ENCODE peak calls at places on chromosomes 5 and 9, in six cellular contexts. H, B, T, S, M and Z are unnamed samples. For H3K4me1, the result is how much of the 10 kb centered on the place peaks cover.

GRCh38 chr9:136786451-136786850 is 4.7 kb upstream of the TMEM141 start:
- DNase-seq in H (no peak), B (peak), T (no peak), S (no peak), M (no peak), Z (no peak)

GRCh38 chr5:157820593-157821252 is 38.2 kb downstream of the CLINT1 start:
- DNase-seq in H (no peak), B (peak), T (peak), S (no peak), M (peak), Z (no peak)

GRCh38 chr9:4547016-4547415 is 56.7 kb downstream of the SLC1A1 start:
- DNase-seq in H (no peak), B (no peak), T (no peak), S (no peak), M (peak), Z (no peak)

GRCh38 chr5:35938518-35939227 is at the start of gene CAPSL:
- DNase-seq in H (no peak), B (peak), T (peak), S (no peak), M (peak), Z (peak)

GRCh38 chr5:158753354-158753753 is 346.4 kb downstream of the EBF1 start:
- DNase-seq in H (no peak), B (no peak), T (no peak), S (no peak), M (no peak), Z (no peak)

GRCh38 chr5:163917741-163918140 is 412.3 kb downstream of the MAT2B start:
- DNase-seq in H (no peak), B (no peak), T (no peak), S (no peak), M (no peak), Z (no peak)

GRCh38 chr5:157608972-157609565 is 33.5 kb upstream of the ADAM19 start:
- DNase-seq in H (no peak), B (no peak), T (no peak), S (no peak), M (no peak), Z (no peak)

GRCh38 chr9:126170286-126170823 is 156.3 kb upstream of the MVB12B start:
- DNase-seq in H (no peak), B (no peak), T (no peak), S (no peak), M (no peak), Z (no peak)

GRCh38 chr9:27276182-27277030 is 20.5 kb downstream of the EQTN start:
- DNase-seq in H (no peak), B (peak), T (peak), S (no peak), M (peak), Z (peak)

GRCh38 chr5:90888511-90889324 is 330.1 kb downstream of the ADGRV1 start:
- DNase-seq in H (no peak), B (peak), T (no peak), S (no peak), M (no peak), Z (no peak)

GRCh38 chr9:36398745-36399144 is 1.3 kb downstream of the RNF38 start:
- DNase-seq in H (no peak), B (no peak), T (no peak), S (no peak), M (no peak), Z (no peak)

GRCh38 chr5:36694351-36694750 is 87.9 kb downstream of the SLC1A3 start:
- DNase-seq in H (no peak), B (no peak), T (no peak), S (no peak), M (no peak), Z (peak)

GRCh38 chr5:29321591-29321990 is 1871.9 kb upstream of the CDH6 start:
- DNase-seq in H (no peak), B (no peak), T (no peak), S (no peak), M (no peak), Z (no peak)

GRCh38 chr9:6024035-6024554 is 8.7 kb upstream of the RANBP6 start:
- DNase-seq in H (peak), B (no peak), T (peak), S (no peak), M (peak), Z (peak)

GRCh38 chr9:748861-749497 is 92.5 kb upstream of the DMRT1 start:
- DNase-seq in H (no peak), B (no peak), T (no peak), S (no peak), M (no peak), Z (no peak)

GRCh38 chr5:87541033-87541432 is 128.3 kb upstream of the CCNH start:
- DNase-seq in H (no peak), B (peak), T (peak), S (no peak), M (peak), Z (no peak)

GRCh38 chr9:130112244-130113151 is 58.8 kb downstream of the GPR107 start:
- DNase-seq in H (no peak), B (no peak), T (no peak), S (no peak), M (no peak), Z (no peak)

GRCh38 chr5:151212361-151212899 is 11.5 kb downstream of the CCDC69 start:
- DNase-seq in H (peak), B (no peak), T (no peak), S (no peak), M (no peak), Z (no peak)

GRCh38 chr9:95185931-95186330 is 131.6 kb downstream of the FANCC start:
- DNase-seq in H (no peak), B (no peak), T (no peak), S (no peak), M (no peak), Z (no peak)

GRCh38 chr5:77620404-77620803 is 18.1 kb downstream of the OTP start:
- DNase-seq in H (no peak), B (peak), T (peak), S (no peak), M (peak), Z (peak)

GRCh38 chr9:93960971-93961841 is 6.1 kb upstream of the BARX1 start:
- DNase-seq in H (no peak), B (no peak), T (no peak), S (peak), M (no peak), Z (no peak)

GRCh38 chr5:870973-871372 is 20.2 kb upstream of the ZDHHC11 start:
- DNase-seq in H (no peak), B (no peak), T (no peak), S (no peak), M (no peak), Z (no peak)

GRCh38 chr5:157057459-157058370 is 1.2 kb downstream of the HAVCR1 start:
- DNase-seq in H (no peak), B (no peak), T (no peak), S (no peak), M (no peak), Z (no peak)

GRCh38 chr9:18606831-18607230 is 132.9 kb downstream of the ADAMTSL1 start:
- DNase-seq in H (no peak), B (no peak), T (peak), S (no peak), M (no peak), Z (no peak)

GRCh38 chr5:154712518-154713437 is 42.4 kb upstream of the LARP1 start:
- DNase-seq in H (no peak), B (peak), T (peak), S (no peak), M (peak), Z (peak)

GRCh38 chr5:169577966-169578365 is 5.6 kb upstream of the SPDL1 start:
- DNase-seq in H (no peak), B (no peak), T (peak), S (no peak), M (peak), Z (peak)

GRCh38 chr5:100900142-100900795 is 2.8 kb downstream of the ST8SIA4 start:
- DNase-seq in H (no peak), B (peak), T (peak), S (peak), M (peak), Z (peak)

GRCh38 chr5:14396071-14396470 is 185.5 kb upstream of the OTULINL start:
- DNase-seq in H (no peak), B (no peak), T (no peak), S (no peak), M (no peak), Z (no peak)

GRCh38 chr5:146751781-146752401 is 126.7 kb downstream of the PPP2R2B start:
- DNase-seq in H (peak), B (peak), T (no peak), S (no peak), M (no peak), Z (no peak)

GRCh38 chr9:96293481-96293880 is 8.5 kb downstream of the HSD17B3 start:
- DNase-seq in H (no peak), B (no peak), T (peak), S (no peak), M (no peak), Z (no peak)

GRCh38 chr5:76717222-76718083 is 1.5 kb downstream of the F2R start:
- DNase-seq in H (no peak), B (no peak), T (no peak), S (no peak), M (no peak), Z (no peak)

GRCh38 chr5:23977996-23978395 is 470.6 kb downstream of the PRDM9 start:
- DNase-seq in H (no peak), B (peak), T (peak), S (no peak), M (peak), Z (no peak)

DNA sequence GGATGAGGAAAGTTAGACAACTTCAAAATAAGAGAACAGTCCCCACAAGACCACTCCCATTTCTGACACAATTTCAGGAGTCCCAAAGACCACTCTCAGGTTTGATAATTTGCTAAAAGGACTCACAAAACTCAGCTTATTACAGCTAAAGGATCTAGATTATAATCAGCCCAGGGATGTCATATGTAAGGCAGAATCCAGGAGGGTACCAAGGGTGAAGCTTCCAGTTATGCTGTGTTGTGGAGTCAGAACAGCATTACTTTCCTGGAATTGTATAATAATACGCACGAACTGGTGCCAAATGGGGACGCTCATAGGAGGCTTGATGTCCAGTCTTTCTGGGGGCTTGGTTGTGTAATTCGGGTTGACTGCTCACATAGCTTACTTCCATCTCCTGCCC is 55.4 kb downstream of the SLC27A6 start:
- DNase-seq in H (no peak), B (no peak), T (no peak), S (no peak), M (no peak), Z (no peak)
- H3K4me1 ChIP-seq in H (under half), B (under half), T (under half), S (under half), M (under half), Z (under half)

DNA sequence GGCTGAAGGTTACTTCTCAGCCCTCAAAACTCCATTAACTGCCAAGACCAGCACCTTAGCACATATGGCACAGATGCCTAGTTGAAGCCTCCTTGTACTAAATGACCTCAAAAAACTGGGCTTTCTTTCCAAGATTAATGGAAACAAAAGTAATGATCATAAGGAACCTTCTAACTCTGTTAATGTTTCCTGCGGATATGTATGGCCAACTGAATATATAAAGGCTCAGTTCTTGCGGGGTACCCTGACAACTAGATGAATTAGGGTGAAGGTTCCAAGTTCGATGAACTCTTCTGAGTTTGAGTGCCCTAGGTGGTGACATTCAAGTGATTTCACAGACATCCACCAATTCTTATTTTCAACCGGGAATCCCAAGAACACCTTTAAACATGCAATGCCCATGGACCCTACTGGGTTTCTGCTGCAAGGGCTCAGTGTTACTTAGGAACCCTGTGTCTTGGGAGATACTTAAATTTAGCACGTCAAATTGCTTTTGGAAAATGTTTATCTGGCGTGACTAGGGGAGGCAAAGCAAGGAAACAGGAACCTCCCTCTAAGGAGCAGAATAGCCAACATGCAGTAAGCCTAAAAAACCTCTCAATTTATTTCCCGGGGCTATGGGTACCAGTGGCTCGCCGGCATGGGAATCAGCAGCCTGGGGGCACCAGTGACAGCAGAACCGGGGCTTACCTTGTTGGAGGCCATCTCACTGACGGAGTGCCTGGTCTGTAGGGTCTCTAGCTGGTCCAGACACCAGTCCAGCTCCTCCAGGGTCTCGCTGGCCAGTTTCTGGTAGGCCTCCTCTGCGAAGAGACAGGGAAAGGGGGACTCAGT is 455.5 kb downstream of the RAB3C start:
- DNase-seq in H (no peak), B (no peak), T (peak), S (no peak), M (peak), Z (peak)
- H3K4me1 ChIP-seq in H (under half), B (under half), T (under half), S (under half), M (under half), Z (under half)

GRCh38 chr5:57176350-57176857 is 2.5 kb downstream of the GPBP1 start:
- DNase-seq in H (no peak), B (no peak), T (no peak), S (no peak), M (no peak), Z (no peak)

GRCh38 chr5:57174128-57174849 is 430 bp downstream of the GPBP1 start:
- DNase-seq in H (no peak), B (peak), T (peak), S (no peak), M (peak), Z (peak)

GRCh38 chr5:57173318-57174127 is at the start of gene GPBP1:
- DNase-seq in H (peak), B (peak), T (peak), S (peak), M (peak), Z (peak)

GRCh38 chr5:57175586-57175985 is 1.7 kb downstream of the GPBP1 start:
- DNase-seq in H (peak), B (no peak), T (peak), S (no peak), M (peak), Z (no peak)

DNA sequence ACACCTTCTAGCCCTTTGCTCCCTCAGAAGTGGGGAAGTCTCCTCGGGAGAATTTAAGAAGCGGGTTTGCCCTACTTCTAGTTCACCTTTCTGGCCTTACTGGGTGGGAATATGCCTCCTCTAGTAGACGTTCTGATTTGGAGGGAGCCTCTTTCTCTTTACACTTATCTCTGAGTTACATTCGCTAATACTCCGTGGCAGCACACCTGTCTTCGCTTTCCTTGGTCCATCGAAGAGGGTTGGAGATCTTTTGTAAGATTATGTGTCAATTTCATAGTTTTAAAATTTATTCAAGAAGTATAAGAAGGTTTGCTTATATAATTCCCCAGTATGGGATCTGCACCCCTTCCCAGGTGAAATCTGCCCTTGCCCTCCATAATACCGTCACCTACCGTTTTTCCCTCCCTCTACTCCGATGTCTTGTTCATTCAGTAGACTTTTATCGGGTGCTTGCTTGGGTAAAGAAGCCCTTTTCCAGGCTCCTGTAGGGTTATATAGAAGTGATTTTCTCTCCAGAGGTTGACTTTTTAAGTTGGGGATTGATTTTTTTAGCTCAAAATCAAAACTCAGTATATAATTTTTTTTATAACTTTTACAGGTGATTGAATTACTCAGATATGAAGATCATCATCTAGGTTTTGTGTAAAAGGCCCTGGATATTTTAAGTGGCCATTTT is 1.1 kb downstream of the GPBP1 start:
- DNase-seq in H (no peak), B (no peak), T (no peak), S (no peak), M (peak), Z (no peak)
- H3K4me1 ChIP-seq in H (under half), B (under half), T (under half), S (under half), M (under half), Z (under half)

GRCh38 chr9:124870723-124871122 is 8.8 kb downstream of the ARPC5L start:
- DNase-seq in H (no peak), B (no peak), T (no peak), S (no peak), M (no peak), Z (no peak)
- H3K4me1 ChIP-seq in H (half or more), B (under half), T (under half), S (under half), M (under half), Z (under half)

GRCh38 chr5:172558076-172558990 is 82.7 kb upstream of the NEURL1B start:
- DNase-seq in H (no peak), B (no peak), T (no peak), S (no peak), M (no peak), Z (no peak)
- H3K4me1 ChIP-seq in H (under half), B (under half), T (under half), S (under half), M (under half), Z (under half)

GRCh38 chr5:139177809-139178581 is 20.2 kb downstream of the SIL1 start:
- DNase-seq in H (peak), B (peak), T (no peak), S (no peak), M (no peak), Z (no peak)
- H3K4me1 ChIP-seq in H (under half), B (half or more), T (under half), S (under half), M (under half), Z (under half)

GRCh38 chr5:32301891-32302290 is 10.8 kb downstream of the MTMR12 start:
- DNase-seq in H (no peak), B (no peak), T (no peak), S (no peak), M (no peak), Z (no peak)
- H3K4me1 ChIP-seq in H (under half), B (half or more), T (under half), S (under half), M (under half), Z (under half)